ENCODE peak calls at places on chromosomes 12 and 14, in six cellular contexts. C is heart left ventricle, E is endothelial cell, X is fibroblast of lung, P is mucosa of descending colon, J is mammary epithelial cell. W is an unnamed sample.

GRCh38 chr12:132511516-132512196 is 21.7 kb downstream of the FBRSL1 start:
- DNase-seq in C (no peak), E (no peak), P (no peak), X (no peak), J (no peak), W (no peak)

GRCh38 chr12:32466986-32467711 is 67.8 kb downstream of the FGD4 start:
- DNase-seq in E (no peak), X (no peak), J (no peak), P (no peak), C (no peak), W (no peak)

GRCh38 chr12:122206111-122206881 is 2.8 kb downstream of the B3GNT4 start:
- DNase-seq in P (no peak), C (no peak), E (no peak), J (no peak), X (no peak), W (no peak)

GRCh38 chr14:68674538-68675232 is 118.2 kb downstream of the ZFP36L1 start:
- DNase-seq in E (no peak), C (no peak), P (no peak), X (no peak), J (no peak), W (no peak)

GRCh38 chr12:1758887-1759286 is 61.5 kb upstream of the LRTM2 start:
- DNase-seq in P (no peak), X (peak; percentile 78), E (no peak), J (no peak), C (no peak), W (no peak)

GRCh38 chr14:77319416-77319815 is 1.3 kb downstream of the POMT2 start:
- DNase-seq in X (no peak), C (no peak), P (no peak), J (no peak), E (no peak), W (no peak)

GRCh38 chr14:69822456-69822855 is 25.4 kb upstream of the SLC10A1 start:
- DNase-seq in X (no peak), E (no peak), C (no peak), J (peak; percentile 19), P (no peak), W (no peak)

GRCh38 chr14:57179273-57179672 is 89.4 kb downstream of the EXOC5 start:
- DNase-seq in X (no peak), C (no peak), P (no peak), J (no peak), E (no peak), W (no peak)

GRCh38 chr12:5276327-5276880 is 155.5 kb upstream of the NTF3 start:
- DNase-seq in X (no peak), P (no peak), C (no peak), J (peak; percentile 33), E (no peak), W (no peak)

GRCh38 chr14:93797071-93797470 is 8.8 kb upstream of the PRIMA1 start:
- DNase-seq in E (no peak), X (no peak), C (no peak), P (no peak), J (peak; percentile 20), W (no peak)

GRCh38 chr12:1666685-1667162 is 24.1 kb upstream of the ADIPOR2 start:
- DNase-seq in P (no peak), J (no peak), C (no peak), E (no peak), X (no peak), W (no peak)

GRCh38 chr14:58898655-58899316 is 261.0 kb downstream of the DACT1 start:
- DNase-seq in P (no peak), C (no peak), E (no peak), X (peak; percentile 89), J (peak; percentile 93), W (no peak)

GRCh38 chr14:90398315-90398811 is 1.5 kb downstream of the CALM1 start:
- DNase-seq in E (no peak), P (peak; percentile 80), X (no peak), C (peak; percentile 64), J (no peak), W (peak; percentile 62)

GRCh38 chr14:92563359-92563758 is 49.8 kb downstream of the RIN3 start:
- DNase-seq in E (no peak), J (peak; percentile 65), X (peak; percentile 31), P (no peak), C (no peak), W (no peak)

GRCh38 chr12:32756476-32757158 is 920 bp upstream of the YARS2 start:
- DNase-seq in X (peak; percentile 8), P (no peak), J (peak; percentile 4), E (peak; percentile 6), C (no peak), W (no peak)

GRCh38 chr12:27906127-27906500 is 66.4 kb downstream of the PTHLH start:
- DNase-seq in C (no peak), P (no peak), E (no peak), J (peak; percentile 14), X (no peak), W (no peak)

GRCh38 chr14:36901846-36902245 is 240.2 kb downstream of the PAX9 start:
- DNase-seq in P (no peak), C (no peak), E (no peak), J (no peak), X (peak; percentile 10), W (no peak)

GRCh38 chr12:112353389-112353788 is 28.8 kb downstream of the HECTD4 start:
- DNase-seq in J (peak; percentile 65), P (no peak), C (no peak), E (no peak), X (peak; percentile 35), W (no peak)

GRCh38 chr12:132170094-132170636 is 25.9 kb downstream of the NOC4L start:
- DNase-seq in X (peak; percentile 79), J (no peak), E (no peak), P (peak; percentile 45), C (peak; percentile 8), W (no peak)

GRCh38 chr14:100106260-100106659 is 41.0 kb downstream of the EVL start:
- DNase-seq in P (no peak), E (no peak), C (no peak), X (no peak), J (no peak), W (no peak)

GRCh38 chr14:99169776-99170356 is 102.1 kb downstream of the BCL11B start:
- DNase-seq in P (no peak), J (no peak), C (no peak), E (no peak), X (no peak), W (no peak)

GRCh38 chr14:92427096-92427495 is 86.5 kb upstream of the RIN3 start:
- DNase-seq in J (no peak), P (no peak), X (no peak), E (no peak), C (no peak), W (no peak)

GRCh38 chr12:108424026-108424425 is 84.9 kb upstream of the CMKLR1 start:
- DNase-seq in P (no peak), J (no peak), C (no peak), X (no peak), E (no peak), W (no peak)

GRCh38 chr12:53805801-53806200 is 54.0 kb upstream of the CISTR start:
- DNase-seq in E (no peak), C (no peak), X (no peak), P (no peak), J (peak; percentile 29), W (no peak)

GRCh38 chr12:53803194-53803593 is 51.4 kb upstream of the CISTR start:
- DNase-seq in X (no peak), P (no peak), E (no peak), J (no peak), C (no peak), W (no peak)

GRCh38 chr12:53803703-53804102 is 51.9 kb upstream of the CISTR start:
- DNase-seq in P (no peak), E (no peak), C (no peak), X (no peak), J (no peak), W (no peak)

GRCh38 chr12:53805067-53805466 is 53.3 kb upstream of the CISTR start:
- DNase-seq in J (peak; percentile 58), E (no peak), C (no peak), P (no peak), X (peak; percentile 56), W (no peak)

GRCh38 chr12:53804429-53804828 is 52.6 kb upstream of the CISTR start:
- DNase-seq in X (no peak), P (no peak), J (peak; percentile 32), C (no peak), E (no peak), W (no peak)
- TF ChIP-seq CTCF in X (no peak), P (no peak), J (peak; percentile 14), C (no peak), E (no peak), W (no peak)

GRCh38 chr12:29253916-29254625 is 105.0 kb downstream of the FAR2 start:
- DNase-seq in C (no peak), X (no peak), P (no peak), E (no peak), J (no peak), W (no peak)
- TF ChIP-seq CTCF in C (no peak), X (no peak), P (no peak), E (no peak), J (no peak), W (no peak)

DNA sequence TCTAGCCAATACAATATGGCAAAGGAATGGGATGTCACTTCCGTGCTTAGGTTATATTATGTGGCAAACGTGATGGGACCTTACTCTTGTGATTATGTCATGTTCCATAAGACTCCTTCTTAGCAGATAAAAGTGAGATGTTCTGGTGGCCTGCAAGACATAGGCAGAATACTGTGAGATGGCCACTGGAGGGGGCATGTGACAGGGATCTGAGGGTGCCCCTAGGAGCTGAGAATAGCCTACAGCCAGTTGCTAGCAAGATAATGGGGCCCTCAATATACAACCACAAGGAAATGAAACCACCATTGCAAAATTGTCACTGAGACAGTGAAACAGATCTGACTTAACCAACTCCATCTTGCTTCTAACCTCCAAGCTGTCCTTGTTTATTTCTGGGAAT is 151.4 kb upstream of the SSTR1 start:
- DNase-seq in J (no peak), P (no peak), E (no peak), C (no peak), X (no peak), W (no peak)
- TF ChIP-seq CTCF in J (no peak), P (no peak), E (no peak), C (no peak), X (peak; percentile 4), W (no peak)

GRCh38 chr14:54813081-54813480 is 89.5 kb downstream of the GCH1 start:
- DNase-seq in P (no peak), J (peak; percentile 77), C (no peak), X (no peak), E (no peak), W (no peak)

GRCh38 chr14:54812661-54813060 is 90.0 kb downstream of the GCH1 start:
- DNase-seq in J (no peak), X (no peak), P (no peak), E (no peak), C (no peak), W (no peak)

GRCh38 chr14:54815531-54815930 is 87.1 kb downstream of the GCH1 start:
- DNase-seq in X (no peak), J (no peak), E (no peak), P (no peak), C (no peak), W (no peak)

GRCh38 chr14:54815016-54815415 is 87.6 kb downstream of the GCH1 start:
- DNase-seq in C (no peak), E (no peak), P (no peak), X (peak; percentile 19), J (no peak), W (no peak)

DNA sequence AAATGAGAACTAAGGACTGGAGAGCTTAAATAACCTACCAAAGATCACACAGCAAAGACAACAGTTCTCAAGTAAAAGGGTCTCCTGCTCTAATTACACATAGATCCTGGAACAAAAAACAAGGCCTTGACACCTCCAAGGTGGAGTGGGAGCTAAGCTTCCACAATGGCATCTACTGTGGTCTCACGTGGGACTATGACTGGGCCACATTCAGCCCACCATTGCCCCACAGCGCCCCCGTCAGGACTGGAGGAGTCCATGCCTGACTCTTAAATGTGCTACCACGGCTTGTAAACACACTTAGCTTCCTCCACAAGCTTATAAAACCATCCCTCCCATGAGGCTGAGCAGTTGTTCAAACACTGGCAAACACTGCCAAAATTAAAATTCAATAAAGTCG is 88.5 kb downstream of the GCH1 start:
- DNase-seq in J (no peak), C (no peak), E (no peak), X (no peak), P (no peak), W (peak; percentile 32)
- TF ChIP-seq CTCF in J (no peak), C (no peak), E (peak; percentile 40), X (no peak), P (no peak), W (peak; percentile 46)